ENCODE peak calls at places on chromosomes 5 and 9, in ten cellular contexts. One of them, this sample, is unnamed.

GRCh38 chr5:152221721-152222629 is 183.1 kb downstream of the NMUR2 start:
- ATAC-seq in effector memory CD8-positive, alpha-beta T cell: no peak
- ATAC-seq in left lung: no peak
- ATAC-seq in T-helper 17 cell: no peak
- ATAC-seq in A549: no peak
- ATAC-seq in HCT116: no peak
- ATAC-seq in Right ventricle myocardium superior: peak; percentile 84
- ATAC-seq in stimulated activated naive CD8-positive, alpha-beta T cell treated with anti-CD3 and anti-CD28 coated beads, Interleukin-15, Interleukin-2, amounts not matched to agents 100 U/mL and 50 U/mL, for 24 hours: no peak
- ATAC-seq in PC-3: peak; percentile 27
- ATAC-seq in CD8-positive, alpha-beta T cell: no peak
- ATAC-seq in this sample: no peak

GRCh38 chr5:131230406-131230805 is 33.4 kb upstream of the CDC42SE2 start:
- ATAC-seq in A549: peak; percentile 32
- ATAC-seq in CD8-positive, alpha-beta T cell: no peak
- ATAC-seq in stimulated activated naive CD8-positive, alpha-beta T cell treated with anti-CD3 and anti-CD28 coated beads, Interleukin-15, Interleukin-2, amounts not matched to agents 100 U/mL and 50 U/mL, for 24 hours: no peak
- ATAC-seq in T-helper 17 cell: no peak
- ATAC-seq in PC-3: no peak
- ATAC-seq in left lung: no peak
- ATAC-seq in effector memory CD8-positive, alpha-beta T cell: no peak
- ATAC-seq in HCT116: peak; percentile 65
- ATAC-seq in Right ventricle myocardium superior: no peak
- ATAC-seq in this sample: peak; percentile 57

GRCh38 chr9:70792796-70793195 is 328.6 kb downstream of the TRPM3 start:
- ATAC-seq in HCT116: no peak
- ATAC-seq in stimulated activated naive CD8-positive, alpha-beta T cell treated with anti-CD3 and anti-CD28 coated beads, Interleukin-15, Interleukin-2, amounts not matched to agents 100 U/mL and 50 U/mL, for 24 hours: no peak
- ATAC-seq in Right ventricle myocardium superior: no peak
- ATAC-seq in A549: no peak
- ATAC-seq in left lung: no peak
- ATAC-seq in effector memory CD8-positive, alpha-beta T cell: no peak
- ATAC-seq in T-helper 17 cell: no peak
- ATAC-seq in CD8-positive, alpha-beta T cell: no peak
- ATAC-seq in PC-3: no peak
- ATAC-seq in this sample: no peak

GRCh38 chr9:120447959-120448500 is 131.9 kb downstream of the CDK5RAP2 start:
- ATAC-seq in PC-3: no peak
- ATAC-seq in CD8-positive, alpha-beta T cell: no peak
- ATAC-seq in HCT116: no peak
- ATAC-seq in T-helper 17 cell: no peak
- ATAC-seq in effector memory CD8-positive, alpha-beta T cell: no peak
- ATAC-seq in A549: no peak
- ATAC-seq in left lung: no peak
- ATAC-seq in Right ventricle myocardium superior: no peak
- ATAC-seq in stimulated activated naive CD8-positive, alpha-beta T cell treated with anti-CD3 and anti-CD28 coated beads, Interleukin-15, Interleukin-2, amounts not matched to agents 100 U/mL and 50 U/mL, for 24 hours: no peak
- ATAC-seq in this sample: no peak

GRCh38 chr5:83095973-83096539 is 18.7 kb downstream of the XRCC4 start:
- ATAC-seq in HCT116: peak; percentile 97
- ATAC-seq in effector memory CD8-positive, alpha-beta T cell: no peak
- ATAC-seq in A549: peak; percentile 100
- ATAC-seq in PC-3: peak; percentile 97
- ATAC-seq in Right ventricle myocardium superior: no peak
- ATAC-seq in left lung: peak; percentile 79
- ATAC-seq in stimulated activated naive CD8-positive, alpha-beta T cell treated with anti-CD3 and anti-CD28 coated beads, Interleukin-15, Interleukin-2, amounts not matched to agents 100 U/mL and 50 U/mL, for 24 hours: no peak
- ATAC-seq in CD8-positive, alpha-beta T cell: no peak
- ATAC-seq in T-helper 17 cell: no peak
- ATAC-seq in this sample: no peak

GRCh38 chr5:28678899-28679298 is 1640.5 kb upstream of the CDH9 start:
- ATAC-seq in CD8-positive, alpha-beta T cell: no peak
- ATAC-seq in A549: no peak
- ATAC-seq in HCT116: no peak
- ATAC-seq in effector memory CD8-positive, alpha-beta T cell: no peak
- ATAC-seq in Right ventricle myocardium superior: no peak
- ATAC-seq in T-helper 17 cell: no peak
- ATAC-seq in stimulated activated naive CD8-positive, alpha-beta T cell treated with anti-CD3 and anti-CD28 coated beads, Interleukin-15, Interleukin-2, amounts not matched to agents 100 U/mL and 50 U/mL, for 24 hours: no peak
- ATAC-seq in left lung: no peak
- ATAC-seq in PC-3: no peak
- ATAC-seq in this sample: no peak

GRCh38 chr5:119239119-119239417 is 116.8 kb upstream of the TNFAIP8 start:
- ATAC-seq in CD8-positive, alpha-beta T cell: peak; percentile 72
- ATAC-seq in PC-3: no peak
- ATAC-seq in HCT116: no peak
- ATAC-seq in effector memory CD8-positive, alpha-beta T cell: no peak
- ATAC-seq in T-helper 17 cell: no peak
- ATAC-seq in Right ventricle myocardium superior: no peak
- ATAC-seq in left lung: no peak
- ATAC-seq in A549: no peak
- ATAC-seq in stimulated activated naive CD8-positive, alpha-beta T cell treated with anti-CD3 and anti-CD28 coated beads, Interleukin-15, Interleukin-2, amounts not matched to agents 100 U/mL and 50 U/mL, for 24 hours: peak; percentile 28
- ATAC-seq in this sample: no peak

GRCh38 chr9:68507098-68507795 is 33.4 kb downstream of the TMEM252 start:
- ATAC-seq in left lung: peak; percentile 64
- ATAC-seq in PC-3: no peak
- ATAC-seq in HCT116: peak; percentile 53
- ATAC-seq in A549: peak; percentile 57
- ATAC-seq in Right ventricle myocardium superior: peak; percentile 50
- ATAC-seq in stimulated activated naive CD8-positive, alpha-beta T cell treated with anti-CD3 and anti-CD28 coated beads, Interleukin-15, Interleukin-2, amounts not matched to agents 100 U/mL and 50 U/mL, for 24 hours: no peak
- ATAC-seq in effector memory CD8-positive, alpha-beta T cell: no peak
- ATAC-seq in CD8-positive, alpha-beta T cell: no peak
- ATAC-seq in T-helper 17 cell: no peak
- ATAC-seq in this sample: no peak

GRCh38 chr9:121861501-121862180 is 210.2 kb downstream of the DAB2IP start:
- ATAC-seq in Right ventricle myocardium superior: peak; percentile 87
- ATAC-seq in PC-3: peak; percentile 54
- ATAC-seq in stimulated activated naive CD8-positive, alpha-beta T cell treated with anti-CD3 and anti-CD28 coated beads, Interleukin-15, Interleukin-2, amounts not matched to agents 100 U/mL and 50 U/mL, for 24 hours: no peak
- ATAC-seq in T-helper 17 cell: no peak
- ATAC-seq in left lung: peak; percentile 44
- ATAC-seq in CD8-positive, alpha-beta T cell: no peak
- ATAC-seq in A549: peak; percentile 99
- ATAC-seq in HCT116: peak; percentile 100
- ATAC-seq in effector memory CD8-positive, alpha-beta T cell: no peak
- ATAC-seq in this sample: no peak

GRCh38 chr5:14673443-14673842 is 8.9 kb downstream of the OTULIN start:
- ATAC-seq in left lung: no peak
- ATAC-seq in effector memory CD8-positive, alpha-beta T cell: no peak
- ATAC-seq in stimulated activated naive CD8-positive, alpha-beta T cell treated with anti-CD3 and anti-CD28 coated beads, Interleukin-15, Interleukin-2, amounts not matched to agents 100 U/mL and 50 U/mL, for 24 hours: no peak
- ATAC-seq in HCT116: no peak
- ATAC-seq in Right ventricle myocardium superior: no peak
- ATAC-seq in CD8-positive, alpha-beta T cell: no peak
- ATAC-seq in PC-3: no peak
- ATAC-seq in A549: no peak
- ATAC-seq in T-helper 17 cell: no peak
- ATAC-seq in this sample: no peak

This sample was measured in stimulated activated memory B cell treated with anti-CD40 and anti-IgM and Interleukin-4, amounts not matched to agents 10 μg/mL and 1 μg/mL and 100 μg/mL, for 72 hours.